ENCODE peak calls at places on chromosome 3, in five cellular contexts. A is psoas muscle, C is foreskin fibroblast, N is PC-9, B is endothelial cell. D is an unnamed sample.

GRCh38 chr3:71048948-71049347 is 534.6 kb downstream of the FOXP1 start:
- DNase-seq in C (no peak), B (peak), N (no peak), A (no peak), D (no peak)

GRCh38 chr3:189567322-189567721 is 63.9 kb upstream of the TP63 start:
- DNase-seq in B (no peak), N (no peak), A (no peak), C (no peak), D (no peak)

GRCh38 chr3:69080233-69080644 is at the start of gene UBA3:
- DNase-seq in A (peak), C (peak), N (peak), B (peak), D (peak)

GRCh38 chr3:12966847-12967750 is 106.1 kb downstream of the IQSEC1 start:
- DNase-seq in A (peak), N (no peak), B (peak), C (no peak), D (no peak)

GRCh38 chr3:9067352-9067975 is 104.2 kb upstream of the RAD18 start:
- DNase-seq in N (no peak), B (peak), C (peak), A (no peak), D (peak)

GRCh38 chr3:148646126-148646660 is 51.5 kb upstream of the AGTR1 start:
- DNase-seq in C (no peak), A (no peak), N (no peak), B (no peak), D (no peak)

GRCh38 chr3:62723636-62724217 is 151.5 kb downstream of the CADPS start:
- DNase-seq in B (no peak), C (no peak), A (no peak), N (no peak), D (no peak)

GRCh38 chr3:118882353-118882947 is 152.2 kb downstream of the IGSF11 start:
- DNase-seq in N (no peak), A (peak), C (peak), B (peak), D (peak)

GRCh38 chr3:111717601-111718000 is 122.5 kb upstream of the ZBED2 start:
- DNase-seq in B (peak), N (peak), A (peak), C (peak), D (peak)

GRCh38 chr3:129211772-129212171 is 28.1 kb upstream of the CNBP start:
- DNase-seq in A (peak), N (peak), B (no peak), C (peak), D (no peak)

GRCh38 chr3:53677406-53677805 is 168.8 kb downstream of the CHDH start:
- DNase-seq in N (no peak), C (no peak), A (no peak), B (no peak), D (no peak)
- TF ChIP-seq CTCF in N (no peak), C (no peak), A (peak), B (peak), D (peak)

GRCh38 chr3:115916866-115917265 is 293.6 kb downstream of the GAP43 start:
- DNase-seq in B (no peak), A (no peak), N (no peak), C (no peak), D (no peak)

GRCh38 chr3:115915061-115915460 is 291.8 kb downstream of the GAP43 start:
- DNase-seq in N (no peak), A (no peak), C (no peak), B (no peak), D (no peak)

GRCh38 chr3:115912372-115912771 is 289.1 kb downstream of the GAP43 start:
- DNase-seq in B (no peak), A (peak), N (no peak), C (peak), D (no peak)

GRCh38 chr3:115918900-115919299 is 295.6 kb downstream of the GAP43 start:
- DNase-seq in A (no peak), N (no peak), C (no peak), B (no peak), D (no peak)

DNA sequence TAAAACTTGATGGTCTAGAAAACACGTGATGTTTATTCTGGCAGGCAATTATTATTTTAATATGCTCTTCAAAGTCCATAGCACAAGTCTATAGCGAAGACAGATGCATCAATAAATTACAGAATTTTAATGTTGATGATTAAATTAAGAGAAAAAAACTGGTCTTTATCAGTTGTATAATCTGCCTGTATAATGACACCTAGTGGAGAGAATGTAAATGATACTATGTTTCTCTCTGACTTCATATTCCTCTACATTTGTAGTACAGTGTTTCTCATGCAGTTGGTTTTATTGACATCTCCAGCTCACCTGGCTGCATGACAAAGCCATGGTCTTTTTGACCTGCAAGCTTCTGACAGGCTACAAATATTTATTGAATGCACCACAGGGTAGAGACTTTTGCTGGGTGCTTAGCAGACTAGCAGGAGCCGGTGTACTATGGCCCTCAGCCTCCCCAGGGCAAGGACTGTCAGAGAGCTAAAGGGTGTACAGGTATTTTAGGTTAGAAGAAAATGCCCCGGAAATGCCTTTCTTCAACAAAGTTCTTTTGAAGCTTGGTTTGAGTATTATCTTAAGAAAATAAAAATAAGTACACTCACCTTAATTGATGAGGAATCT is 289.9 kb downstream of the GAP43 start:
- DNase-seq in A (no peak), N (no peak), B (no peak), C (no peak), D (no peak)
- TF ChIP-seq CTCF in A (peak), N (peak), B (peak), C (peak), D (peak)

GRCh38 chr3:43879166-43879565 is 188.4 kb downstream of the ABHD5 start:
- DNase-seq in A (no peak), N (peak), B (peak), C (no peak), D (no peak)
- TF ChIP-seq CTCF in A (no peak), N (peak), B (no peak), C (peak), D (no peak)

DNA sequence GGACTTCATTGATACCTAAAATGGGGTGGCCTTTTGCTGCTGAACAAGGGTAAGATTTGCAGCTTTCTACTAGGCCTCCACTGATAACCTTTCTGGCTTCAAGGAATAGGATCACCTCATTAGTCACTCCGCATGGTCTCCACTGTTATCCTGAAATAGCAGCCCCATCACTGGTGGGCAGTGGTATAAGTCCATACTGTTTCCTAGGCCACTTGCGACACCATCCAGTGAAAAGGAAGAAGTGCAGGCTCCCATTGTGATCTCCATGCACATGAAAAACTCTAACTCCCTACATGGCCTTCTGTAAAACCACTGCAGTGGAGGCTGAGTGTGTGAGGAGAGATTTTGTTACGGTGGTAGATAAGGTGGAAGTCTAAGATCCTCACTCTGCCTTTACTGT is 1455.9 kb downstream of the SI start:
- DNase-seq in A (no peak), C (no peak), N (no peak), B (peak), D (no peak)
- TF ChIP-seq CTCF in A (no peak), C (no peak), N (no peak), B (no peak), D (no peak)

GRCh38 chr3:46222435-46223161 is 14.5 kb upstream of the CCR1 start:
- DNase-seq in B (no peak), N (no peak), A (no peak), C (no peak), D (no peak)
- TF ChIP-seq CTCF in B (no peak), N (no peak), A (no peak), C (no peak), D (no peak)